ENCODE peak calls at places on chromosomes 7 and 10, in ten cellular contexts. One of them, this sample, is unnamed.

GRCh38 chr10:76488602-76489001 is 1057.2 kb downstream of the LRMDA start:
- DNase-seq in body of pancreas: no peak
- DNase-seq in esophagus muscularis mucosa: no peak
- DNase-seq in heart right ventricle: no peak
- DNase-seq in pancreas: no peak
- DNase-seq in thoracic aorta: no peak
- DNase-seq in IMR-90: no peak
- DNase-seq in PC-9: no peak
- DNase-seq in uterus: no peak
- DNase-seq in brain microvascular endothelial cell: no peak
- DNase-seq in this sample: no peak

GRCh38 chr10:93742633-93743349 is 14.9 kb upstream of the LGI1 start:
- DNase-seq in body of pancreas: no peak
- DNase-seq in esophagus muscularis mucosa: no peak
- DNase-seq in heart right ventricle: no peak
- DNase-seq in pancreas: no peak
- DNase-seq in thoracic aorta: no peak
- DNase-seq in IMR-90: no peak
- DNase-seq in PC-9: no peak
- DNase-seq in uterus: no peak
- DNase-seq in brain microvascular endothelial cell: no peak
- DNase-seq in this sample: no peak

GRCh38 chr7:76267835-76268183 is 34.7 kb upstream of the HSPB1 start:
- DNase-seq in body of pancreas: no peak
- DNase-seq in esophagus muscularis mucosa: no peak
- DNase-seq in heart right ventricle: no peak
- DNase-seq in pancreas: no peak
- DNase-seq in thoracic aorta: no peak
- DNase-seq in IMR-90: no peak
- DNase-seq in PC-9: no peak
- DNase-seq in uterus: no peak
- DNase-seq in brain microvascular endothelial cell: no peak
- DNase-seq in this sample: no peak

GRCh38 chr10:21517983-21518628 is 7.4 kb downstream of the SKIDA1 start:
- DNase-seq in body of pancreas: no peak
- DNase-seq in esophagus muscularis mucosa: no peak
- DNase-seq in heart right ventricle: no peak
- DNase-seq in pancreas: no peak
- DNase-seq in thoracic aorta: no peak
- DNase-seq in IMR-90: peak; percentile 68
- DNase-seq in PC-9: no peak
- DNase-seq in uterus: no peak
- DNase-seq in brain microvascular endothelial cell: no peak
- DNase-seq in this sample: peak; percentile 64

GRCh38 chr7:158959021-158959717 is 102.8 kb downstream of the DYNC2I1 start:
- DNase-seq in body of pancreas: no peak
- DNase-seq in esophagus muscularis mucosa: no peak
- DNase-seq in heart right ventricle: no peak
- DNase-seq in pancreas: no peak
- DNase-seq in thoracic aorta: no peak
- DNase-seq in IMR-90: no peak
- DNase-seq in PC-9: no peak
- DNase-seq in uterus: no peak
- DNase-seq in brain microvascular endothelial cell: no peak
- DNase-seq in this sample: no peak

GRCh38 chr10:22341190-22341935 is 3.9 kb upstream of the SPAG6 start:
- DNase-seq in body of pancreas: no peak
- DNase-seq in esophagus muscularis mucosa: no peak
- DNase-seq in heart right ventricle: no peak
- DNase-seq in pancreas: no peak
- DNase-seq in thoracic aorta: no peak
- DNase-seq in IMR-90: peak; percentile 15
- DNase-seq in PC-9: no peak
- DNase-seq in uterus: no peak
- DNase-seq in brain microvascular endothelial cell: no peak
- DNase-seq in this sample: no peak

GRCh38 chr7:138396251-138397070 is 63.6 kb upstream of the TRIM24 start:
- DNase-seq in body of pancreas: peak; percentile 92
- DNase-seq in esophagus muscularis mucosa: no peak
- DNase-seq in heart right ventricle: no peak
- DNase-seq in pancreas: peak; percentile 87
- DNase-seq in thoracic aorta: no peak
- DNase-seq in IMR-90: no peak
- DNase-seq in PC-9: no peak
- DNase-seq in uterus: no peak
- DNase-seq in brain microvascular endothelial cell: no peak
- DNase-seq in this sample: no peak

GRCh38 chr7:150314639-150315239 is 8.4 kb upstream of the LRRC61 start:
- DNase-seq in body of pancreas: no peak
- DNase-seq in esophagus muscularis mucosa: no peak
- DNase-seq in heart right ventricle: no peak
- DNase-seq in pancreas: no peak
- DNase-seq in thoracic aorta: no peak
- DNase-seq in IMR-90: no peak
- DNase-seq in PC-9: no peak
- DNase-seq in uterus: no peak
- DNase-seq in brain microvascular endothelial cell: no peak
- DNase-seq in this sample: no peak

GRCh38 chr10:69421611-69422308 is 5.0 kb upstream of the TACR2 start:
- DNase-seq in body of pancreas: no peak
- DNase-seq in esophagus muscularis mucosa: peak; percentile 95
- DNase-seq in heart right ventricle: peak; percentile 76
- DNase-seq in pancreas: no peak
- DNase-seq in thoracic aorta: no peak
- DNase-seq in IMR-90: peak; percentile 41
- DNase-seq in PC-9: no peak
- DNase-seq in uterus: peak; percentile 88
- DNase-seq in brain microvascular endothelial cell: no peak
- DNase-seq in this sample: no peak

GRCh38 chr10:60299390-60299778 is 90.3 kb downstream of the ANK3 start:
- DNase-seq in body of pancreas: no peak
- DNase-seq in esophagus muscularis mucosa: no peak
- DNase-seq in heart right ventricle: no peak
- DNase-seq in pancreas: no peak
- DNase-seq in thoracic aorta: no peak
- DNase-seq in IMR-90: no peak
- DNase-seq in PC-9: no peak
- DNase-seq in uterus: no peak
- DNase-seq in brain microvascular endothelial cell: no peak
- DNase-seq in this sample: no peak

GRCh38 chr10:60298408-60299389 is 91.0 kb downstream of the ANK3 start:
- DNase-seq in body of pancreas: no peak
- DNase-seq in esophagus muscularis mucosa: no peak
- DNase-seq in heart right ventricle: no peak
- DNase-seq in pancreas: no peak
- DNase-seq in thoracic aorta: no peak
- DNase-seq in IMR-90: no peak
- DNase-seq in PC-9: no peak
- DNase-seq in uterus: no peak
- DNase-seq in brain microvascular endothelial cell: no peak
- DNase-seq in this sample: no peak

GRCh38 chr10:60303778-60304177 is 85.9 kb downstream of the ANK3 start:
- DNase-seq in body of pancreas: no peak
- DNase-seq in esophagus muscularis mucosa: no peak
- DNase-seq in heart right ventricle: no peak
- DNase-seq in pancreas: no peak
- DNase-seq in thoracic aorta: no peak
- DNase-seq in IMR-90: no peak
- DNase-seq in PC-9: no peak
- DNase-seq in uterus: no peak
- DNase-seq in brain microvascular endothelial cell: no peak
- DNase-seq in this sample: no peak

GRCh38 chr10:60296073-60296472 is 93.6 kb downstream of the ANK3 start:
- DNase-seq in body of pancreas: no peak
- DNase-seq in esophagus muscularis mucosa: no peak
- DNase-seq in heart right ventricle: no peak
- DNase-seq in pancreas: no peak
- DNase-seq in thoracic aorta: no peak
- DNase-seq in IMR-90: no peak
- DNase-seq in PC-9: no peak
- DNase-seq in uterus: no peak
- DNase-seq in brain microvascular endothelial cell: no peak
- DNase-seq in this sample: no peak

DNA sequence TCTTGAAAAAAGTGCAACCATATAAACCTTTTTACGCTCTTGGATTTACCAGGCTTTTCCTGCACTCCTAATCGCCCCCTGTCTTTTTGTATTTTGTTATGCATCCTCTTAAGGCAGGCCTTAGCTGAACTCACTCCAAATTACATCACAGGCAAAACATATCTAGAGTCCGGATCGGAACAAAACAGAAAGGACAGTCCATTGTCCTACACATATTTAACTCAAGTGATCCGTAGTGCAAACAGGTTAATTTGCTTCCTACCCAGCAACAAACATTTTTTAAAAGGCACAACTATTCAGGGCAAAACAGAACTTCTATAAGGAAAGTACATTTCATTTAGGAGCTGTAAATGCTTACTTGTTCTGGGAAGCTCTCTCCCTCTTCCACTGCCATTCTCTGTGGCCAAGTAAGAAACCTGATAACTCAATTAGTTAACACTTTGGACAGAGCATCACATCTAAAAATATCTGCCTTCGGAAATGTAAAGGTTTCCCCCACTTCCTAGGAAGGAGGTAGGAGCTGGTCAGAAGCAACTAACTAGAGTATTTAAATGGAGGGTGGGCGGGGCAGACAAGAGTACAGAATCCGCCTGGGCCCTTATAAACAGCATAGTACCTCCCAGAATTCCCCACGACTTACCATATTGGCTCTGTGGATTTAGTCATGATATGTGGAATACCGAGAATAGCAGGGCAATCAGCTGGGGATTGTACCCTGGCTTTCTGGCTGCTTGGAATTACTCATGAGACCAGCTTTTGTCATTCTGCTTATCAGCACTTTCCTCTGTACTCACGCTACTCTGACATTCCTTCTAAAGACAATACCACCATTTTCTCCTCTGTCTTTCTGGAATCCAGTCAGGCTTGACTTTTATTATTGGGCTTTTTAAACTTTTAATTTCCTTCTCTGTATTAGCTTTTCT is 89.5 kb downstream of the ANK3 start:
- DNase-seq in body of pancreas: peak; percentile 2
- DNase-seq in esophagus muscularis mucosa: no peak
- DNase-seq in heart right ventricle: no peak
- DNase-seq in pancreas: no peak
- DNase-seq in thoracic aorta: no peak
- DNase-seq in IMR-90: peak; percentile 52
- DNase-seq in PC-9: no peak
- DNase-seq in uterus: no peak
- DNase-seq in brain microvascular endothelial cell: peak; percentile 98
- DNase-seq in this sample: no peak
- H3K27ac ChIP-seq in body of pancreas: peak overlapping the region; percentile 24
- H3K27ac ChIP-seq in esophagus muscularis mucosa: peak overlapping the region; percentile 53
- H3K27ac ChIP-seq in heart right ventricle: peak overlapping the region; percentile 49
- H3K27ac ChIP-seq in pancreas: no peak overlapping the region
- H3K27ac ChIP-seq in thoracic aorta: no peak overlapping the region
- H3K27ac ChIP-seq in IMR-90: no peak overlapping the region
- H3K27ac ChIP-seq in PC-9: no peak overlapping the region
- H3K27ac ChIP-seq in uterus: no peak overlapping the region
- H3K27ac ChIP-seq in brain microvascular endothelial cell: peak overlapping the region; percentile 80
- H3K27ac ChIP-seq in this sample: no peak overlapping the region

GRCh38 chr10:127357265-127357664 is 160.9 kb upstream of the INSYN2A start:
- DNase-seq in body of pancreas: no peak
- DNase-seq in esophagus muscularis mucosa: no peak
- DNase-seq in heart right ventricle: no peak
- DNase-seq in pancreas: no peak
- DNase-seq in thoracic aorta: no peak
- DNase-seq in IMR-90: no peak
- DNase-seq in PC-9: no peak
- DNase-seq in uterus: no peak
- DNase-seq in brain microvascular endothelial cell: no peak
- DNase-seq in this sample: no peak

GRCh38 chr10:127354255-127354654 is 157.9 kb upstream of the INSYN2A start:
- DNase-seq in body of pancreas: no peak
- DNase-seq in esophagus muscularis mucosa: no peak
- DNase-seq in heart right ventricle: no peak
- DNase-seq in pancreas: no peak
- DNase-seq in thoracic aorta: no peak
- DNase-seq in IMR-90: no peak
- DNase-seq in PC-9: no peak
- DNase-seq in uterus: no peak
- DNase-seq in brain microvascular endothelial cell: no peak
- DNase-seq in this sample: no peak

GRCh38 chr10:127353544-127353943 is 157.2 kb upstream of the INSYN2A start:
- DNase-seq in body of pancreas: no peak
- DNase-seq in esophagus muscularis mucosa: no peak
- DNase-seq in heart right ventricle: no peak
- DNase-seq in pancreas: no peak
- DNase-seq in thoracic aorta: no peak
- DNase-seq in IMR-90: no peak
- DNase-seq in PC-9: no peak
- DNase-seq in uterus: no peak
- DNase-seq in brain microvascular endothelial cell: no peak
- DNase-seq in this sample: no peak

GRCh38 chr10:127349737-127350136 is 153.3 kb upstream of the INSYN2A start:
- DNase-seq in body of pancreas: no peak
- DNase-seq in esophagus muscularis mucosa: no peak
- DNase-seq in heart right ventricle: no peak
- DNase-seq in pancreas: no peak
- DNase-seq in thoracic aorta: no peak
- DNase-seq in IMR-90: peak; percentile 53
- DNase-seq in PC-9: no peak
- DNase-seq in uterus: no peak
- DNase-seq in brain microvascular endothelial cell: no peak
- DNase-seq in this sample: no peak

GRCh38 chr10:127354992-127355391 is 158.6 kb upstream of the INSYN2A start:
- DNase-seq in body of pancreas: no peak
- DNase-seq in esophagus muscularis mucosa: no peak
- DNase-seq in heart right ventricle: no peak
- DNase-seq in pancreas: no peak
- DNase-seq in thoracic aorta: no peak
- DNase-seq in IMR-90: no peak
- DNase-seq in PC-9: no peak
- DNase-seq in uterus: no peak
- DNase-seq in brain microvascular endothelial cell: no peak
- DNase-seq in this sample: no peak
- TF ChIP-seq CTCF in body of pancreas: no peak
- TF ChIP-seq CTCF in esophagus muscularis mucosa: no peak
- TF ChIP-seq CTCF in heart right ventricle: peak; percentile 30
- TF ChIP-seq CTCF in pancreas: no peak
- TF ChIP-seq CTCF in thoracic aorta: peak; percentile 39
- TF ChIP-seq CTCF in IMR-90: no peak
- TF ChIP-seq CTCF in PC-9: peak; percentile 53
- TF ChIP-seq CTCF in uterus: no peak
- TF ChIP-seq CTCF in brain microvascular endothelial cell: peak; percentile 66
- TF ChIP-seq CTCF in this sample: no peak

GRCh38 chr7:4957847-4958476 is 1.0 kb downstream of the MMD2 start:
- DNase-seq in body of pancreas: no peak
- DNase-seq in esophagus muscularis mucosa: no peak
- DNase-seq in heart right ventricle: no peak
- DNase-seq in pancreas: no peak
- DNase-seq in thoracic aorta: no peak
- DNase-seq in IMR-90: no peak
- DNase-seq in PC-9: no peak
- DNase-seq in uterus: no peak
- DNase-seq in brain microvascular endothelial cell: no peak
- DNase-seq in this sample: no peak
- H3K27me3 ChIP-seq in body of pancreas: peaks cover 17% of the 10 kb centered on the region
- H3K27me3 ChIP-seq in esophagus muscularis mucosa: peaks cover 13% of the 10 kb centered on the region
- H3K27me3 ChIP-seq in heart right ventricle: peaks cover 77% of the 10 kb centered on the region
- H3K27me3 ChIP-seq in pancreas: no peaks in the 10 kb centered on the region
- H3K27me3 ChIP-seq in thoracic aorta: peaks cover 11% of the 10 kb centered on the region
- H3K27me3 ChIP-seq in IMR-90: peaks cover 31% of the 10 kb centered on the region
- H3K27me3 ChIP-seq in PC-9: peaks cover 74% of the 10 kb centered on the region
- H3K27me3 ChIP-seq in uterus: peaks cover 8% of the 10 kb centered on the region
- H3K27me3 ChIP-seq in brain microvascular endothelial cell: peaks cover 17% of the 10 kb centered on the region
- H3K27me3 ChIP-seq in this sample: peaks cover 26% of the 10 kb centered on the region

GRCh38 chr10:96466-96865 is 38.8 kb upstream of the ZMYND11 start:
- DNase-seq in body of pancreas: no peak
- DNase-seq in esophagus muscularis mucosa: no peak
- DNase-seq in heart right ventricle: no peak
- DNase-seq in pancreas: no peak
- DNase-seq in thoracic aorta: no peak
- DNase-seq in IMR-90: no peak
- DNase-seq in PC-9: no peak
- DNase-seq in uterus: no peak
- DNase-seq in brain microvascular endothelial cell: no peak
- DNase-seq in this sample: no peak
- H3K27ac ChIP-seq in body of pancreas: no peak overlapping the region
- H3K27ac ChIP-seq in esophagus muscularis mucosa: no peak overlapping the region
- H3K27ac ChIP-seq in heart right ventricle: no peak overlapping the region
- H3K27ac ChIP-seq in pancreas: no peak overlapping the region
- H3K27ac ChIP-seq in thoracic aorta: no peak overlapping the region
- H3K27ac ChIP-seq in IMR-90: no peak overlapping the region
- H3K27ac ChIP-seq in PC-9: no peak overlapping the region
- H3K27ac ChIP-seq in uterus: no peak overlapping the region
- H3K27ac ChIP-seq in brain microvascular endothelial cell: no peak overlapping the region
- H3K27ac ChIP-seq in this sample: no peak overlapping the region

This sample was measured in foreskin keratinocyte.